ENCODE peak calls at places on chromosomes 6 and 20, in six cellular contexts. One of them, this sample, is unnamed.

GRCh38 chr6:133917781-133918180 is 28.9 kb downstream of the TCF21 start:
- DNase-seq in K562: no peak
- DNase-seq in H1: no peak
- DNase-seq in HepG2: no peak
- DNase-seq in IMR-90: no peak
- DNase-seq in A549: no peak
- DNase-seq in this sample: no peak

GRCh38 chr20:7596541-7596940 is 343.7 kb downstream of the HAO1 start:
- DNase-seq in H1: no peak
- DNase-seq in A549: no peak
- DNase-seq in HepG2: no peak
- DNase-seq in K562: no peak
- DNase-seq in IMR-90: no peak
- DNase-seq in this sample: no peak

GRCh38 chr6:44126320-44127149 is 717 bp downstream of the MRPL14 start:
- DNase-seq in IMR-90: peak; percentile 82
- DNase-seq in H1: peak; percentile 68
- DNase-seq in A549: peak; percentile 42
- DNase-seq in K562: no peak
- DNase-seq in HepG2: peak; percentile 50
- DNase-seq in this sample: peak; percentile 40

GRCh38 chr20:37734228-37734980 is 40.6 kb downstream of the CTNNBL1 start:
- DNase-seq in A549: no peak
- DNase-seq in IMR-90: peak; percentile 38
- DNase-seq in H1: no peak
- DNase-seq in HepG2: no peak
- DNase-seq in K562: no peak
- DNase-seq in this sample: no peak

GRCh38 chr6:159578629-159579028 is 114.4 kb downstream of the SOD2 start:
- DNase-seq in H1: no peak
- DNase-seq in A549: peak; percentile 3
- DNase-seq in IMR-90: no peak
- DNase-seq in HepG2: no peak
- DNase-seq in K562: no peak
- DNase-seq in this sample: no peak

GRCh38 chr6:116253505-116254296 is at the start of gene TSPYL4:
- DNase-seq in H1: peak; percentile 92
- DNase-seq in IMR-90: peak; percentile 97
- DNase-seq in K562: peak; percentile 91
- DNase-seq in A549: peak; percentile 78
- DNase-seq in HepG2: peak; percentile 95
- DNase-seq in this sample: peak; percentile 87

GRCh38 chr6:2124260-2124709 is 121.1 kb downstream of the GMDS start:
- DNase-seq in IMR-90: peak; percentile 71
- DNase-seq in H1: no peak
- DNase-seq in A549: no peak
- DNase-seq in HepG2: no peak
- DNase-seq in K562: no peak
- DNase-seq in this sample: no peak

GRCh38 chr20:44610313-44610965 is 28.1 kb downstream of the PKIG start:
- DNase-seq in A549: no peak
- DNase-seq in K562: no peak
- DNase-seq in IMR-90: no peak
- DNase-seq in H1: no peak
- DNase-seq in HepG2: no peak
- DNase-seq in this sample: no peak

GRCh38 chr6:5345324-5345723 is 84.0 kb downstream of the FARS2 start:
- DNase-seq in A549: no peak
- DNase-seq in K562: no peak
- DNase-seq in H1: no peak
- DNase-seq in HepG2: no peak
- DNase-seq in IMR-90: no peak
- DNase-seq in this sample: no peak

GRCh38 chr6:142853244-142854180 is 91.5 kb downstream of the HIVEP2 start:
- DNase-seq in A549: no peak
- DNase-seq in IMR-90: peak; percentile 44
- DNase-seq in HepG2: no peak
- DNase-seq in H1: no peak
- DNase-seq in K562: no peak
- DNase-seq in this sample: no peak

GRCh38 chr6:7341989-7342742 is 29.2 kb upstream of the SSR1 start:
- DNase-seq in H1: no peak
- DNase-seq in K562: peak; percentile 27
- DNase-seq in A549: peak; percentile 7
- DNase-seq in IMR-90: no peak
- DNase-seq in HepG2: peak; percentile 91
- DNase-seq in this sample: no peak

GRCh38 chr6:143140767-143141166 is 80.1 kb downstream of the AIG1 start:
- DNase-seq in K562: no peak
- DNase-seq in HepG2: no peak
- DNase-seq in IMR-90: no peak
- DNase-seq in A549: no peak
- DNase-seq in H1: no peak
- DNase-seq in this sample: no peak

GRCh38 chr20:53837126-53837826 is 233.1 kb downstream of the BCAS1 start:
- DNase-seq in H1: no peak
- DNase-seq in HepG2: no peak
- DNase-seq in A549: no peak
- DNase-seq in K562: no peak
- DNase-seq in IMR-90: no peak
- DNase-seq in this sample: no peak

GRCh38 chr20:9485614-9486325 is 28.6 kb upstream of the LAMP5 start:
- DNase-seq in HepG2: no peak
- DNase-seq in IMR-90: no peak
- DNase-seq in A549: no peak
- DNase-seq in H1: no peak
- DNase-seq in K562: no peak
- DNase-seq in this sample: no peak

GRCh38 chr6:19837511-19838441 is 606 bp downstream of the ID4 start:
- DNase-seq in H1: peak; percentile 74
- DNase-seq in K562: no peak
- DNase-seq in HepG2: peak; percentile 21
- DNase-seq in IMR-90: peak; percentile 38
- DNase-seq in A549: peak; percentile 11
- DNase-seq in this sample: no peak

GRCh38 chr6:33904050-33904827 is 100.4 kb upstream of the MLN start:
- DNase-seq in IMR-90: no peak
- DNase-seq in H1: no peak
- DNase-seq in A549: no peak
- DNase-seq in K562: peak; percentile 90
- DNase-seq in HepG2: no peak
- DNase-seq in this sample: peak; percentile 79

GRCh38 chr20:40276291-40276690 is 412.7 kb downstream of the MAFB start:
- DNase-seq in IMR-90: no peak
- DNase-seq in H1: no peak
- DNase-seq in A549: no peak
- DNase-seq in HepG2: no peak
- DNase-seq in K562: no peak
- DNase-seq in this sample: no peak

GRCh38 chr6:138194221-138194620 is 24.1 kb downstream of the PBOV1 start:
- DNase-seq in IMR-90: no peak
- DNase-seq in HepG2: no peak
- DNase-seq in H1: no peak
- DNase-seq in K562: no peak
- DNase-seq in A549: no peak
- DNase-seq in this sample: no peak

GRCh38 chr6:108960601-108961000 is 112.4 kb downstream of the ARMC2 start:
- DNase-seq in A549: no peak
- DNase-seq in K562: no peak
- DNase-seq in H1: no peak
- DNase-seq in IMR-90: no peak
- DNase-seq in HepG2: no peak
- DNase-seq in this sample: no peak

GRCh38 chr6:90460067-90460466 is 126.8 kb downstream of the MAP3K7 start:
- DNase-seq in HepG2: no peak
- DNase-seq in K562: no peak
- DNase-seq in H1: no peak
- DNase-seq in A549: no peak
- DNase-seq in IMR-90: no peak
- DNase-seq in this sample: no peak

GRCh38 chr6:149965191-149966020 is 1.7 kb downstream of the ULBP1 start:
- DNase-seq in A549: no peak
- DNase-seq in IMR-90: no peak
- DNase-seq in HepG2: no peak
- DNase-seq in H1: peak; percentile 67
- DNase-seq in K562: no peak
- DNase-seq in this sample: no peak

DNA sequence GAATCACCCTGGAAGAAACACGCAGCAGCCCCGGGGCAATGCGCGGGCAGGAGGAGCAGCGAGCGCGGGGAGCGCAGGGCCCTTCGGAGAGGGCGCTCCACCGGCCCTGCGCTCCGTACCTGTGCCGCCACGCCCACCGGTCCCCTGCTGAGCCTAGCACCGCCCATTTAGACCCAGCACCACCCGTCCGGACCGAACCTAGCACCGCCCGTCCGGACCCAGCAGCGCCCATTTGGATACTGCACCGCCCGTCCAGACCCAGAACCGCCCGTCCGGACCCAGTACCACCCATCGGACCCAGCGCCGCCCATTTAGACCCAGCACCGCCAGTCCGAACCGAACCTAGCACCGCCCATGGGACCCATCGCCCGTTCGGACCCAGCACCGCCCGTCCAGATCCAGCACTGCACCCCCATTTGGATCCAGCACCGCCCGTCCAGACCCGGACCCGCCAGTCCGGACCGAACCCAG is 917 bp upstream of the AFDN start:
- DNase-seq in K562: peak; percentile 86
- DNase-seq in A549: peak; percentile 56
- DNase-seq in HepG2: peak; percentile 52
- DNase-seq in IMR-90: no peak
- DNase-seq in H1: peak; percentile 91
- DNase-seq in this sample: no peak
- TF ChIP-seq POLR2A in K562: no peak
- TF ChIP-seq POLR2A in A549: no peak
- TF ChIP-seq POLR2A in HepG2: no peak
- TF ChIP-seq POLR2A in IMR-90: no peak
- TF ChIP-seq POLR2A in H1: no peak
- TF ChIP-seq POLR2A in this sample: no peak

GRCh38 chr20:62511915-62512610 is 36.3 kb upstream of the GATA5 start:
- DNase-seq in K562: no peak
- DNase-seq in H1: no peak
- DNase-seq in A549: no peak
- DNase-seq in HepG2: no peak
- DNase-seq in IMR-90: no peak
- DNase-seq in this sample: no peak

GRCh38 chr20:62515280-62515679 is 39.5 kb upstream of the GATA5 start:
- DNase-seq in IMR-90: no peak
- DNase-seq in HepG2: no peak
- DNase-seq in A549: no peak
- DNase-seq in H1: no peak
- DNase-seq in K562: no peak
- DNase-seq in this sample: no peak

GRCh38 chr20:62515826-62516225 is 40.0 kb upstream of the GATA5 start:
- DNase-seq in IMR-90: no peak
- DNase-seq in K562: no peak
- DNase-seq in H1: no peak
- DNase-seq in HepG2: no peak
- DNase-seq in A549: no peak
- DNase-seq in this sample: no peak

GRCh38 chr20:62512812-62513211 is 37.0 kb upstream of the GATA5 start:
- DNase-seq in IMR-90: no peak
- DNase-seq in A549: no peak
- DNase-seq in H1: no peak
- DNase-seq in HepG2: no peak
- DNase-seq in K562: no peak
- DNase-seq in this sample: no peak

DNA sequence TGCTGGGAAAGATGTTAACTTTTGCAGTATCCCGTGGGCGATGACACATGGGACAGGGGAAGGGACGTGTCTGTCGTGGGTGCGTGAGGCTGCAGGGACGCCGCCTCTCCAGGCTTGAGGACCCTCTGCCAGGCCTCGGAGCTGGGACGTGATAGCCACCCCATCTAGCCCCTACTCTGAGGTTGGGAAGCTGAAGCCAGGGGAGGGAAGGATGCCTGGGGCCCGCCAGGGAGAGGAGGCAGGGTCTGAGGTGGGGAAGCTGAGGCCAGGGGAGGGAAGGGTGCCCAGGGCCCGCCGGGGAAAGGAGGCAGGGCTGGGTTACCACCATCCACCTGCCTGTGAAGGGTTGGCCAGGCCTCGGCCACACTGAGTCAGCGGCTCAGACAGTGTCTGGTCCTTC is 38.2 kb upstream of the GATA5 start:
- DNase-seq in A549: no peak
- DNase-seq in HepG2: no peak
- DNase-seq in IMR-90: no peak
- DNase-seq in H1: no peak
- DNase-seq in K562: no peak
- DNase-seq in this sample: no peak
- TF ChIP-seq USF2 in A549: no peak
- TF ChIP-seq USF2 in HepG2: no peak
- TF ChIP-seq USF2 in IMR-90: no peak
- TF ChIP-seq USF2 in H1: no peak
- TF ChIP-seq USF2 in K562: no peak
- TF ChIP-seq USF2 in this sample: no peak

DNA sequence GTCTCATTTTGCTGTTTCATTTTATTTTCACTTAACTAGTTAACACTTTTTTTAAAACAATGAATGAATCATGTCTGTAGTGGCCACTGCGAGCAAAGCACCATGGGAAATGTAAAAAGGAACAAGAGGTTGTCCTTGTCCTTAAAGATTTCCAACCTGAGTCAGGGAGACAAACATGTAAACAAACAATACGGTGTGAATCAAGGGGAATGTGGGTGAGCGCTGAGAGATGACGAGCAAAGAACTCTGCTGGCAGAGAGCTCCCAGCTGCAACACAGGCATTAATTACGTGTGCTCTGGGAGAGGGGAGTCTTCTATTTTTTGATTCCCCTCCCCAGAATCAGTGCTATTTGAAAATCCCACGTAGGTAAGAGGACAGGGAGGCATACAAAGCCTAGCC is 84.3 kb downstream of the ATXN1 start:
- DNase-seq in IMR-90: peak; percentile 64
- DNase-seq in HepG2: peak; percentile 31
- DNase-seq in A549: peak; percentile 72
- DNase-seq in H1: no peak
- DNase-seq in K562: no peak
- DNase-seq in this sample: no peak
- TF ChIP-seq CEBPB in IMR-90: no peak
- TF ChIP-seq CEBPB in HepG2: no peak
- TF ChIP-seq CEBPB in A549: no peak
- TF ChIP-seq CEBPB in H1: no peak
- TF ChIP-seq CEBPB in K562: no peak
- TF ChIP-seq CEBPB in this sample: no peak

GRCh38 chr20:62973033-62973745 is 20.7 kb downstream of the SLC17A9 start:
- DNase-seq in K562: no peak
- DNase-seq in A549: no peak
- DNase-seq in HepG2: no peak
- DNase-seq in IMR-90: no peak
- DNase-seq in H1: no peak
- DNase-seq in this sample: no peak

GRCh38 chr20:62971211-62971949 is 18.9 kb downstream of the SLC17A9 start:
- DNase-seq in A549: no peak
- DNase-seq in HepG2: no peak
- DNase-seq in IMR-90: no peak
- DNase-seq in H1: no peak
- DNase-seq in K562: no peak
- DNase-seq in this sample: no peak

GRCh38 chr20:62970307-62971210 is 18.1 kb downstream of the SLC17A9 start:
- DNase-seq in K562: no peak
- DNase-seq in IMR-90: no peak
- DNase-seq in HepG2: no peak
- DNase-seq in H1: no peak
- DNase-seq in A549: no peak
- DNase-seq in this sample: no peak

GRCh38 chr20:62969939-62970306 is 17.4 kb downstream of the SLC17A9 start:
- DNase-seq in A549: no peak
- DNase-seq in IMR-90: no peak
- DNase-seq in HepG2: peak; percentile 54
- DNase-seq in H1: no peak
- DNase-seq in K562: no peak
- DNase-seq in this sample: no peak

GRCh38 chr20:62972270-62973032 is 19.9 kb downstream of the SLC17A9 start:
- DNase-seq in IMR-90: peak; percentile 69
- DNase-seq in K562: peak; percentile 89
- DNase-seq in H1: peak; percentile 97
- DNase-seq in HepG2: peak; percentile 79
- DNase-seq in A549: peak; percentile 96
- DNase-seq in this sample: peak; percentile 49
- TF ChIP-seq POLR2A in IMR-90: peak; percentile 30
- TF ChIP-seq POLR2A in K562: no peak
- TF ChIP-seq POLR2A in H1: no peak
- TF ChIP-seq POLR2A in HepG2: no peak
- TF ChIP-seq POLR2A in A549: no peak
- TF ChIP-seq POLR2A in this sample: no peak